ENCODE peak calls at places on chromosome 21, in four cellular contexts. One of them, this sample, is unnamed.

GRCh38 chr21:21230672-21231071 is 232.5 kb downstream of the NCAM2 start:
- DNase-seq in HepG2: no peak
- DNase-seq in K562: peak
- DNase-seq in GM12878: no peak
- DNase-seq in this sample: no peak

GRCh38 chr21:17738171-17738953 is 80.8 kb downstream of the C21orf91 start:
- DNase-seq in HepG2: no peak
- DNase-seq in K562: no peak
- DNase-seq in GM12878: no peak
- DNase-seq in this sample: no peak

GRCh38 chr21:44368711-44369446 is 15.5 kb downstream of the TRPM2 start:
- DNase-seq in HepG2: no peak
- DNase-seq in K562: no peak
- DNase-seq in GM12878: no peak
- DNase-seq in this sample: no peak

GRCh38 chr21:34939673-34940321 is 109.3 kb downstream of the RUNX1 start:
- DNase-seq in HepG2: no peak
- DNase-seq in K562: no peak
- DNase-seq in GM12878: no peak
- DNase-seq in this sample: no peak

GRCh38 chr21:24093032-24093431 is 1514.2 kb downstream of the MRPL39 start:
- DNase-seq in HepG2: no peak
- DNase-seq in K562: no peak
- DNase-seq in GM12878: no peak
- DNase-seq in this sample: no peak

GRCh38 chr21:33266050-33266783 is at the start of gene IL10RB:
- DNase-seq in HepG2: peak
- DNase-seq in K562: peak
- DNase-seq in GM12878: peak
- DNase-seq in this sample: peak

GRCh38 chr21:33799378-33800090 is 116.1 kb downstream of the ATP5PO start:
- DNase-seq in HepG2: no peak
- DNase-seq in K562: no peak
- DNase-seq in GM12878: no peak
- DNase-seq in this sample: no peak

GRCh38 chr21:35529141-35529863 is 480.2 kb upstream of the RUNX1 start:
- DNase-seq in HepG2: no peak
- DNase-seq in K562: no peak
- DNase-seq in GM12878: no peak
- DNase-seq in this sample: no peak

GRCh38 chr21:26027696-26028095 is 142.9 kb downstream of the APP start:
- DNase-seq in HepG2: no peak
- DNase-seq in K562: no peak
- DNase-seq in GM12878: no peak
- DNase-seq in this sample: no peak

GRCh38 chr21:26028183-26028582 is 142.4 kb downstream of the APP start:
- DNase-seq in HepG2: no peak
- DNase-seq in K562: no peak
- DNase-seq in GM12878: no peak
- DNase-seq in this sample: no peak

GRCh38 chr21:26032263-26032662 is 138.3 kb downstream of the APP start:
- DNase-seq in HepG2: no peak
- DNase-seq in K562: no peak
- DNase-seq in GM12878: no peak
- DNase-seq in this sample: no peak
- TF ChIP-seq MYC in HepG2: no peak
- TF ChIP-seq MYC in K562: no peak
- TF ChIP-seq MYC in GM12878: no peak
- TF ChIP-seq MYC in this sample: no peak

DNA sequence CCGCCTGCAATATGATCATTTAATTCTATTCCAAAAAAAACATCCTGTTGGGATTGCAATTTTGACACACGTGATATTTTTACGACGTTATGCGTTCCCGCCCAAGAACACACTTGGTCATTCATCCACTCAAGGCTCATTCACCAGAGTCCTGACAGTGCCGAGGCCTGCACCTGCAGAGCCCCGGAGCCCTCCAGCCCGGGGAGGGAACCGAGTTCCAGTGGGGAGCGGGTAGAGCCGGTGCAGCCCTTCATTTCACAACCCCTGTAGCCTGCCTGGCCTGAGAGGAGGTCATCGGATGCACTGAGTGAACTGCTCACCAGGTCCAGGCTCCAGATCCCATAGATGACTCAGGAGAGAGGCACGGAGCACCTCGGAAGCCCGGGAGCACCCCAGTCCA is 156.0 kb upstream of the BACE2 start:
- DNase-seq in HepG2: no peak
- DNase-seq in K562: no peak
- DNase-seq in GM12878: no peak
- DNase-seq in this sample: no peak
- TF ChIP-seq RFX5 in HepG2: no peak
- TF ChIP-seq RFX5 in K562: no peak
- TF ChIP-seq RFX5 in GM12878: no peak
- TF ChIP-seq RFX5 in this sample: no peak

GRCh38 chr21:36976882-36977651 is 10.6 kb upstream of the HLCS start:
- DNase-seq in HepG2: peak
- DNase-seq in K562: peak
- DNase-seq in GM12878: peak
- DNase-seq in this sample: peak

GRCh38 chr21:36981977-36982700 is 15.7 kb upstream of the HLCS start:
- DNase-seq in HepG2: no peak
- DNase-seq in K562: no peak
- DNase-seq in GM12878: no peak
- DNase-seq in this sample: no peak

GRCh38 chr21:36976228-36976627 is 9.8 kb upstream of the HLCS start:
- DNase-seq in HepG2: no peak
- DNase-seq in K562: no peak
- DNase-seq in GM12878: no peak
- DNase-seq in this sample: no peak

GRCh38 chr21:36981049-36981391 is 14.6 kb upstream of the HLCS start:
- DNase-seq in HepG2: no peak
- DNase-seq in K562: no peak
- DNase-seq in GM12878: no peak
- DNase-seq in this sample: no peak

DNA sequence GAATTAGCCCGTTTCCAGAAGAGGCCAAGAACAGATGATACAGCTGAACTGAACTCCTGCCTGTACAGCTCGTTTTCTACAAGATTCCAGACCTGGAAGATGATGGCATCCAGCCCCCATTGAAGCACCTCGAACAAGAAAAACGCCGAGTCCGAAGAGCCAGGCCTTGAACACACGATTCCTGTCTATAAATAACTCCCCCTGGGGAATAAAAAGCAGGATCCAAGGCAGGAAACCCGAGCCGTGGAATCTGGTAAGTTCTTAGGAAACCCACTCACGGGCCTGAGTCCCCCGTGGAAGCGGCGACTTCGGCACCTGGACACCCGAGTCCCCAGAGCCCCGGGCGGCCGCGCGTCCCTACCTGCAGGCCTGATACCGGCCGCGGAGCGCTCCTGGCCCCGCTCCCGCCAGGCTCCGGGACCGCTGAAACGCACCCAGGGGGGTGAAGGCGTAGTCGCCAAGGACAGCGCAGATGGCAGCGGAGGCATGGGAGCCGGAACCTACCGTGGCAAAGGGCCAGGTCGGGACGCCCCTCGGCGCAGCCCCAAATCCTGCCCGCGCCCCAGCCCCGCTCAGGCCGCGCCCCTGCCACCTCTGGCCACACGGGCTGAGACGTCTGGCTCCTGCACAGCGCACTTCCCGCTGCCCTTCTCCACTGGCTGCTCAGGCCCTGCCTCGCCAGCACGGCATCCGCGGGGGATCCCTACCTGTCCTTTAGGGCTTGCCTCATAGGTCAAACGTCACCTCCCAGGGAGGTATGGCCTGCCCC is 14.0 kb upstream of the HLCS start:
- DNase-seq in HepG2: no peak
- DNase-seq in K562: no peak
- DNase-seq in GM12878: no peak
- DNase-seq in this sample: no peak
- H3K4me3 ChIP-seq in HepG2: no peak
- H3K4me3 ChIP-seq in K562: no peak
- H3K4me3 ChIP-seq in GM12878: peak
- H3K4me3 ChIP-seq in this sample: peak

DNA sequence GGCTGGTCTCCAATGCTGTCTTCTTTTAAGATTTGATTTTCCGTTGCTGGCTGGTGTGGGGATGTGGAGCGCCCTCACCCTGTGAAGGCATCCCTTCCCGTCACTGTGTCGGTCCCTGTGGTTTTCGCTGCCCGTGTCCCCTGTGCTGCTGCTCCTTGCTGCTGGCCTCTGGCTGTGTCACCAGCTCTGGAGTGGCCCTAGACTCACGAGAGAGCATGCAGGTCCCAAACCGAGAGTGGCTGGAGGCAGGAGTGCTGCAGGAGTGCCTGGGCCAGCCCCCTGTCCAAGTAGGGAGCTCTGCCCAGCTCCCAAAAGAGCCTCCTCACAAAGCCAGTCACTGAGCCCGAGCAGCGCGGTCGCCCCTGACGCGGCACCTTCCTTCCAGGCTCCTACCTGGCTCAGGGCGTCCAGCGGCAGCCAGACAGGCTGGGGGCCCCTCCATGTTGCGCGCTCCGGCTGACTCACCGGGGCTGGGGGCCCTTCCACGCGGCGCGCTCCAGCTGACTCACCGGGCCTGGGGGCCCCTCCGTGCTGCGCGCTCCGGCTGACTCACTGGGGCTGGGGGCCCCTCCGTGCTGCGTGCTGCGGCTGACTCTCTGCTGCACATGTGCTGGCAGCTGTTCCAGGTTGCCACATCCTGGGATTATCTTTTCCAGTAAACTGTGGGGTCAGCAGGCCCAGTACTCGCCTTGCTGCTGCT is 106.7 kb upstream of the COL6A1 start:
- DNase-seq in HepG2: peak
- DNase-seq in K562: peak
- DNase-seq in GM12878: no peak
- DNase-seq in this sample: no peak
- TF ChIP-seq MYC in HepG2: no peak
- TF ChIP-seq MYC in K562: no peak
- TF ChIP-seq MYC in GM12878: no peak
- TF ChIP-seq MYC in this sample: no peak

DNA sequence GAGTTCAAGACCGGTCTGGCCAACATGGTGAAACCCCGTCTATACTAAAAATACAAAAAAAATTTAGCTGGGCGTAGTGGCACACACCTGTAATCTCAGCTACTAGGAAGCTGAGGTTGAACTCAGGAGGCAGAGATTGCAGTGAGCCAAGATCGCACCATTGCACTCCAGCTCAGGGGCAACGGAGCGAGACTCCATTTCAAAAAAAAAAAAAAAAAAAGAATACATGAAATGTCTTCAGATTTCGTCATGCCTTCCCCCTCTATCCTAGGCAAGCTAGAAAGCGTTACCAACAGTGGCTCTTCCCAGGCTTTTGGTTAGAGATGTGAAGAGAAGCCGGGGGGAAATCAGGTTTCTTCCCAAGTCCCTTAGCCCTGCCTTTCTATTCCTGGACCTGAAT is 3.6 kb downstream of the TFF1 start:
- DNase-seq in HepG2: no peak
- DNase-seq in K562: no peak
- DNase-seq in GM12878: no peak
- DNase-seq in this sample: no peak
- TF ChIP-seq RFX5 in HepG2: no peak
- TF ChIP-seq RFX5 in K562: no peak
- TF ChIP-seq RFX5 in GM12878: no peak
- TF ChIP-seq RFX5 in this sample: no peak

DNA sequence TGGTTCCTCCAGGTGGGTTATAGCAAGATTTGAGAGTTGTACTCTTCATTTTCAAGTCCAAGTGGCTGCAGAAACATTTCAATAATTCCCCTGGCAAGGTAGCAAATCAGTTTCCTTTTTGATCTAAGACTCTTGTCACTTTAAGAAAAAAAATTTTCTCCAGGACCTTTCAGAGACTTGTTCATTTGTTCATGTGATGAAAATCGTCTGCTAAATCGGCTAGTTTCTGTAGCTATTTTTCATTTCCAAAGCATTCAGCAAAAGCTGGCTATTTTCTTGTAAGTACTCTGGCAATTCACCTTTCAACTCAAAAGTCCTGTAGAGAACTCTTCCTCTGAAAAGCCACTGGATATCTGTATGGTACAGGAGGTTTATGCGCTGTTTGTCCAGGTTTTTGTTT is 93.5 kb downstream of the LTN1 start:
- DNase-seq in HepG2: no peak
- DNase-seq in K562: no peak
- DNase-seq in GM12878: no peak
- DNase-seq in this sample: no peak
- H3K4me3 ChIP-seq in HepG2: no peak
- H3K4me3 ChIP-seq in K562: no peak
- H3K4me3 ChIP-seq in GM12878: no peak
- H3K4me3 ChIP-seq in this sample: no peak

DNA sequence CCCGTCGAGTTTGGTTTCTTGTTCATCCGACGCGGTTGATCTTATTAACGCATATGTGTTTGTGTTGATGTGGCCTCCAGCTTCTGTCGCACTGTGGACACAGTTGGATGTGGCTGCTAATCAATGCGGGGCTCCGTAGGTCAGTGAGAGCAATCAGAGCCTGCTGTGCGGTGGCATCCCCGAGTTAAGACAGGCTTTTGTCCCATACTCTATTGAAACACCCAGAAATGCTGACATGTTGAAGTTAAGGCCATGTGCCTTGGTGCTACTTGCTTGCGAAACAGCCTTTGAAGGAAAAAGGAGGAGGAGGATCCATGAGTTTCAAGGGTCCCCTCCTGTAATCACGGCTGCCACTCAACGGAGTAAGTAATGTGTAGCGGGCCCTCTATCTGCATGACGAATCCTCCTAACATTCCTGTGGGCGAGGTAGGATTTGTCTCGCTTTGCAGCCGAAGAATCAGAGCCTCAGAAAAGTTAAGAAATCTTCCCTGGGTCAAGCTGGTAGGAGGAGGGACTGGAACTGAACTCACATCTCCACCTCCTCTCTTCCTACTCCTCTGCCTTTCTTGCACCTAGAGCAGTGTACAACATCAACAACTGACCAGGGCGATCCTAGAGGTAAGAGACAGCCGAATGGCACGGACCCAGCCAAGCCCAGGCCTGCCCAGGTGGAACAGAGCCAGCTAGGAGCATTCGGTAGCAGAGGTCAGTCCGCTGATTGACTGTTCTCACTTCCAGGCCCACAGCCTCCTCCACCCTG is 19.5 kb downstream of the PDE9A start:
- DNase-seq in HepG2: no peak
- DNase-seq in K562: no peak
- DNase-seq in GM12878: no peak
- DNase-seq in this sample: no peak
- TF ChIP-seq MYC in HepG2: no peak
- TF ChIP-seq MYC in K562: no peak
- TF ChIP-seq MYC in GM12878: no peak
- TF ChIP-seq MYC in this sample: no peak

GRCh38 chr21:29347274-29347681 is 48.6 kb downstream of the BACH1 start:
- DNase-seq in HepG2: peak
- DNase-seq in K562: no peak
- DNase-seq in GM12878: no peak
- DNase-seq in this sample: no peak
- TF ChIP-seq RFX5 in HepG2: no peak
- TF ChIP-seq RFX5 in K562: no peak
- TF ChIP-seq RFX5 in GM12878: no peak
- TF ChIP-seq RFX5 in this sample: no peak

This sample was measured in A549.